ENCODE peak calls at places on chromosomes 2 and 18, in four cellular contexts. One of them, this sample, is unnamed.

GRCh38 chr2:178163395-178163794 is 30.9 kb upstream of the OSBPL6 start:
- ATAC-seq in T-helper 17 cell: no peak
- ATAC-seq in left cardiac atrium: no peak
- ATAC-seq in heart right ventricle: no peak
- ATAC-seq in this sample: no peak

GRCh38 chr2:54497738-54498680 is 41.9 kb downstream of the SPTBN1 start:
- ATAC-seq in T-helper 17 cell: no peak
- ATAC-seq in left cardiac atrium: peak; percentile 54
- ATAC-seq in heart right ventricle: peak; percentile 60
- ATAC-seq in this sample: no peak

GRCh38 chr2:134178109-134178877 is 75.6 kb upstream of the MGAT5 start:
- ATAC-seq in T-helper 17 cell: peak; percentile 22
- ATAC-seq in left cardiac atrium: no peak
- ATAC-seq in heart right ventricle: no peak
- ATAC-seq in this sample: no peak

GRCh38 chr2:237256845-237257244 is 157.1 kb downstream of the COL6A3 start:
- ATAC-seq in T-helper 17 cell: no peak
- ATAC-seq in left cardiac atrium: peak; percentile 51
- ATAC-seq in heart right ventricle: peak; percentile 72
- ATAC-seq in this sample: no peak

GRCh38 chr2:131657895-131658768 is 130.4 kb downstream of the CCDC74A start:
- ATAC-seq in T-helper 17 cell: no peak
- ATAC-seq in left cardiac atrium: no peak
- ATAC-seq in heart right ventricle: no peak
- ATAC-seq in this sample: no peak

GRCh38 chr2:232833830-232834229 is 36.2 kb upstream of the SNORC start:
- ATAC-seq in T-helper 17 cell: no peak
- ATAC-seq in left cardiac atrium: peak; percentile 75
- ATAC-seq in heart right ventricle: peak; percentile 63
- ATAC-seq in this sample: no peak

GRCh38 chr2:234308073-234308813 is 188.6 kb downstream of the ARL4C start:
- ATAC-seq in T-helper 17 cell: no peak
- ATAC-seq in left cardiac atrium: no peak
- ATAC-seq in heart right ventricle: peak; percentile 14
- ATAC-seq in this sample: no peak

GRCh38 chr2:75600418-75601088 is 39.8 kb upstream of the EVA1A start:
- ATAC-seq in T-helper 17 cell: no peak
- ATAC-seq in left cardiac atrium: no peak
- ATAC-seq in heart right ventricle: no peak
- ATAC-seq in this sample: no peak

GRCh38 chr2:12036640-12036983 is 290.2 kb downstream of the LPIN1 start:
- ATAC-seq in T-helper 17 cell: peak; percentile 82
- ATAC-seq in left cardiac atrium: no peak
- ATAC-seq in heart right ventricle: no peak
- ATAC-seq in this sample: no peak

GRCh38 chr2:113890253-113891235 is 655 bp downstream of the ACTR3 start:
- ATAC-seq in T-helper 17 cell: peak; percentile 60
- ATAC-seq in left cardiac atrium: peak; percentile 31
- ATAC-seq in heart right ventricle: peak; percentile 45
- ATAC-seq in this sample: peak; percentile 49

GRCh38 chr2:26640331-26640745 is 828 bp downstream of the CIB4 start:
- ATAC-seq in T-helper 17 cell: no peak
- ATAC-seq in left cardiac atrium: peak; percentile 34
- ATAC-seq in heart right ventricle: no peak
- ATAC-seq in this sample: no peak

GRCh38 chr2:126990605-126991532 is 92.2 kb downstream of the TEX51 start:
- ATAC-seq in T-helper 17 cell: no peak
- ATAC-seq in left cardiac atrium: no peak
- ATAC-seq in heart right ventricle: no peak
- ATAC-seq in this sample: no peak

GRCh38 chr2:172830482-172830881 is 94.8 kb downstream of the RAPGEF4 start:
- ATAC-seq in T-helper 17 cell: no peak
- ATAC-seq in left cardiac atrium: no peak
- ATAC-seq in heart right ventricle: no peak
- ATAC-seq in this sample: no peak

GRCh38 chr18:23945416-23946079 is 69.0 kb upstream of the TTC39C start:
- ATAC-seq in T-helper 17 cell: no peak
- ATAC-seq in left cardiac atrium: no peak
- ATAC-seq in heart right ventricle: no peak
- ATAC-seq in this sample: peak; percentile 20

GRCh38 chr2:134247679-134248078 is 6.2 kb upstream of the MGAT5 start:
- ATAC-seq in T-helper 17 cell: no peak
- ATAC-seq in left cardiac atrium: no peak
- ATAC-seq in heart right ventricle: no peak
- ATAC-seq in this sample: no peak

GRCh38 chr2:38113036-38113435 is 37.1 kb upstream of the CYP1B1 start:
- ATAC-seq in T-helper 17 cell: no peak
- ATAC-seq in left cardiac atrium: no peak
- ATAC-seq in heart right ventricle: peak; percentile 26
- ATAC-seq in this sample: no peak

GRCh38 chr2:85436836-85437487 is 18.4 kb downstream of the SH2D6 start:
- ATAC-seq in T-helper 17 cell: no peak
- ATAC-seq in left cardiac atrium: peak; percentile 1
- ATAC-seq in heart right ventricle: no peak
- ATAC-seq in this sample: no peak

GRCh38 chr2:226977775-226978190 is 141.9 kb downstream of the RHBDD1 start:
- ATAC-seq in T-helper 17 cell: no peak
- ATAC-seq in left cardiac atrium: no peak
- ATAC-seq in heart right ventricle: no peak
- ATAC-seq in this sample: no peak

GRCh38 chr2:40256008-40256407 is 195.9 kb downstream of the SLC8A1 start:
- ATAC-seq in T-helper 17 cell: no peak
- ATAC-seq in left cardiac atrium: no peak
- ATAC-seq in heart right ventricle: no peak
- ATAC-seq in this sample: no peak

GRCh38 chr2:203886579-203887230 is 19.1 kb downstream of the CTLA4 start:
- ATAC-seq in T-helper 17 cell: peak; percentile 44
- ATAC-seq in left cardiac atrium: no peak
- ATAC-seq in heart right ventricle: no peak
- ATAC-seq in this sample: peak; percentile 73

GRCh38 chr2:216349366-216349765 is 22.9 kb downstream of the MARCHF4 start:
- ATAC-seq in T-helper 17 cell: no peak
- ATAC-seq in left cardiac atrium: no peak
- ATAC-seq in heart right ventricle: no peak
- ATAC-seq in this sample: peak; percentile 39

GRCh38 chr18:33682436-33682835 is 104.4 kb downstream of the ASXL3 start:
- ATAC-seq in T-helper 17 cell: no peak
- ATAC-seq in left cardiac atrium: no peak
- ATAC-seq in heart right ventricle: no peak
- ATAC-seq in this sample: no peak

GRCh38 chr2:158753561-158754302 is 41.4 kb upstream of the DAPL1 start:
- ATAC-seq in T-helper 17 cell: peak; percentile 74
- ATAC-seq in left cardiac atrium: peak; percentile 93
- ATAC-seq in heart right ventricle: peak; percentile 95
- ATAC-seq in this sample: peak; percentile 45

GRCh38 chr18:63444567-63444966 is 22.3 kb upstream of the VPS4B start:
- ATAC-seq in T-helper 17 cell: peak; percentile 35
- ATAC-seq in left cardiac atrium: peak; percentile 58
- ATAC-seq in heart right ventricle: no peak
- ATAC-seq in this sample: peak; percentile 41

GRCh38 chr18:50970006-50970405 is 2.2 kb downstream of the ELAC1 start:
- ATAC-seq in T-helper 17 cell: no peak
- ATAC-seq in left cardiac atrium: no peak
- ATAC-seq in heart right ventricle: no peak
- ATAC-seq in this sample: no peak

GRCh38 chr2:229927817-229928321 is 5.6 kb downstream of the FBXO36 start:
- ATAC-seq in T-helper 17 cell: no peak
- ATAC-seq in left cardiac atrium: no peak
- ATAC-seq in heart right ventricle: no peak
- ATAC-seq in this sample: no peak

GRCh38 chr2:164538250-164538866 is 82.9 kb downstream of the GRB14 start:
- ATAC-seq in T-helper 17 cell: no peak
- ATAC-seq in left cardiac atrium: peak; percentile 78
- ATAC-seq in heart right ventricle: no peak
- ATAC-seq in this sample: no peak

GRCh38 chr2:141630531-141630930 is 500.3 kb downstream of the LRP1B start:
- ATAC-seq in T-helper 17 cell: no peak
- ATAC-seq in left cardiac atrium: no peak
- ATAC-seq in heart right ventricle: no peak
- ATAC-seq in this sample: no peak

GRCh38 chr2:10235099-10235908 is 67.4 kb upstream of the HPCAL1 start:
- ATAC-seq in T-helper 17 cell: no peak
- ATAC-seq in left cardiac atrium: no peak
- ATAC-seq in heart right ventricle: no peak
- ATAC-seq in this sample: no peak

GRCh38 chr2:112843836-112844235 is 7.3 kb upstream of the IL1B start:
- ATAC-seq in T-helper 17 cell: no peak
- ATAC-seq in left cardiac atrium: no peak
- ATAC-seq in heart right ventricle: no peak
- ATAC-seq in this sample: no peak

GRCh38 chr2:27734305-27734704 is 37.2 kb upstream of the MRPL33 start:
- ATAC-seq in T-helper 17 cell: no peak
- ATAC-seq in left cardiac atrium: no peak
- ATAC-seq in heart right ventricle: no peak
- ATAC-seq in this sample: peak; percentile 40

GRCh38 chr2:219520079-219520478 is 5.8 kb downstream of the ASIC4 start:
- ATAC-seq in T-helper 17 cell: no peak
- ATAC-seq in left cardiac atrium: peak; percentile 45
- ATAC-seq in heart right ventricle: peak; percentile 59
- ATAC-seq in this sample: no peak

GRCh38 chr2:109091526-109091925 is 37.5 kb upstream of the SH3RF3 start:
- ATAC-seq in T-helper 17 cell: no peak
- ATAC-seq in left cardiac atrium: no peak
- ATAC-seq in heart right ventricle: no peak
- ATAC-seq in this sample: no peak

GRCh38 chr2:233593201-233593600 is 24.2 kb upstream of the UGT1A8 start:
- ATAC-seq in T-helper 17 cell: no peak
- ATAC-seq in left cardiac atrium: no peak
- ATAC-seq in heart right ventricle: no peak
- ATAC-seq in this sample: no peak

GRCh38 chr2:135825131-135825854 is 11.7 kb downstream of the LCT start:
- ATAC-seq in T-helper 17 cell: no peak
- ATAC-seq in left cardiac atrium: no peak
- ATAC-seq in heart right ventricle: no peak
- ATAC-seq in this sample: no peak

GRCh38 chr2:194104687-194105086 is 1552.3 kb upstream of the SLC39A10 start:
- ATAC-seq in T-helper 17 cell: peak; percentile 63
- ATAC-seq in left cardiac atrium: no peak
- ATAC-seq in heart right ventricle: no peak
- ATAC-seq in this sample: peak; percentile 28

GRCh38 chr18:63837556-63837955 is 49.9 kb upstream of the SERPINB2 start:
- ATAC-seq in T-helper 17 cell: no peak
- ATAC-seq in left cardiac atrium: no peak
- ATAC-seq in heart right ventricle: no peak
- ATAC-seq in this sample: no peak

GRCh38 chr18:3051718-3052410 is 38.9 kb upstream of the LPIN2 start:
- ATAC-seq in T-helper 17 cell: peak; percentile 47
- ATAC-seq in left cardiac atrium: no peak
- ATAC-seq in heart right ventricle: no peak
- ATAC-seq in this sample: no peak

GRCh38 chr2:38697116-38697840 is 31.4 kb downstream of the GALM start:
- ATAC-seq in T-helper 17 cell: peak; percentile 77
- ATAC-seq in left cardiac atrium: no peak
- ATAC-seq in heart right ventricle: no peak
- ATAC-seq in this sample: peak; percentile 61

This sample was measured in activated CD4-positive, CD25-positive, alpha-beta regulatory T cell treated with anti-CD3 and anti-CD28 coated beads, Interleukin-2, amount 50 U/mL, for 24 hours.